ENCODE peak calls at places on chromosomes 12 and 14, in eight cellular contexts. One of them, this sample, is unnamed.
A peak's percentile ranks its signal among the peaks of the same experiment; 100 is the strongest.

GRCh38 chr14:23284654-23285529 is 1.0 kb downstream of the HOMEZ start:
- DNase-seq in body of pancreas: no peak
- DNase-seq in right lobe of liver: no peak
- DNase-seq in Peyer's patch: no peak
- DNase-seq in NB4: peak; percentile 54
- DNase-seq in adrenal gland: no peak
- DNase-seq in IMR-90: peak; percentile 12
- DNase-seq in HCT116: no peak
- DNase-seq in this sample: no peak

GRCh38 chr14:50845166-50845565 is 14.2 kb upstream of the NIN start:
- DNase-seq in body of pancreas: no peak
- DNase-seq in right lobe of liver: no peak
- DNase-seq in Peyer's patch: no peak
- DNase-seq in NB4: no peak
- DNase-seq in adrenal gland: no peak
- DNase-seq in IMR-90: no peak
- DNase-seq in HCT116: no peak
- DNase-seq in this sample: no peak

GRCh38 chr14:60845523-60845922 is 111.0 kb downstream of the MNAT1 start:
- DNase-seq in body of pancreas: no peak
- DNase-seq in right lobe of liver: no peak
- DNase-seq in Peyer's patch: no peak
- DNase-seq in NB4: peak; percentile 10
- DNase-seq in adrenal gland: no peak
- DNase-seq in IMR-90: no peak
- DNase-seq in HCT116: no peak
- DNase-seq in this sample: no peak

GRCh38 chr12:27595231-27595642 is 71.2 kb downstream of the PPFIBP1 start:
- DNase-seq in body of pancreas: peak; percentile 73
- DNase-seq in right lobe of liver: no peak
- DNase-seq in Peyer's patch: no peak
- DNase-seq in NB4: no peak
- DNase-seq in adrenal gland: peak; percentile 36
- DNase-seq in IMR-90: peak; percentile 89
- DNase-seq in HCT116: no peak
- DNase-seq in this sample: no peak

GRCh38 chr14:81406863-81407262 is 6.7 kb upstream of the STON2 start:
- DNase-seq in body of pancreas: peak; percentile 38
- DNase-seq in right lobe of liver: peak; percentile 67
- DNase-seq in Peyer's patch: no peak
- DNase-seq in NB4: no peak
- DNase-seq in adrenal gland: peak; percentile 26
- DNase-seq in IMR-90: peak; percentile 1
- DNase-seq in HCT116: no peak
- DNase-seq in this sample: no peak

GRCh38 chr14:95299271-95299670 is 20.4 kb downstream of the CLMN start:
- DNase-seq in body of pancreas: no peak
- DNase-seq in right lobe of liver: no peak
- DNase-seq in Peyer's patch: no peak
- DNase-seq in NB4: no peak
- DNase-seq in adrenal gland: no peak
- DNase-seq in IMR-90: no peak
- DNase-seq in HCT116: no peak
- DNase-seq in this sample: no peak

GRCh38 chr14:100546051-100546443 is 41.2 kb downstream of the BEGAIN start:
- DNase-seq in body of pancreas: no peak
- DNase-seq in right lobe of liver: no peak
- DNase-seq in Peyer's patch: no peak
- DNase-seq in NB4: peak; percentile 59
- DNase-seq in adrenal gland: no peak
- DNase-seq in IMR-90: no peak
- DNase-seq in HCT116: no peak
- DNase-seq in this sample: no peak

GRCh38 chr14:68968051-68968450 is 11.1 kb downstream of the ACTN1 start:
- DNase-seq in body of pancreas: no peak
- DNase-seq in right lobe of liver: no peak
- DNase-seq in Peyer's patch: peak; percentile 70
- DNase-seq in NB4: no peak
- DNase-seq in adrenal gland: no peak
- DNase-seq in IMR-90: no peak
- DNase-seq in HCT116: no peak
- DNase-seq in this sample: peak; percentile 76

GRCh38 chr12:105946541-105946940 is 192.2 kb downstream of the NUAK1 start:
- DNase-seq in body of pancreas: no peak
- DNase-seq in right lobe of liver: no peak
- DNase-seq in Peyer's patch: no peak
- DNase-seq in NB4: no peak
- DNase-seq in adrenal gland: peak; percentile 56
- DNase-seq in IMR-90: peak; percentile 28
- DNase-seq in HCT116: no peak
- DNase-seq in this sample: no peak

GRCh38 chr12:70828391-70828790 is 92.1 kb downstream of the PTPRR start:
- DNase-seq in body of pancreas: no peak
- DNase-seq in right lobe of liver: no peak
- DNase-seq in Peyer's patch: no peak
- DNase-seq in NB4: no peak
- DNase-seq in adrenal gland: no peak
- DNase-seq in IMR-90: no peak
- DNase-seq in HCT116: no peak
- DNase-seq in this sample: no peak

GRCh38 chr12:122062832-122063690 is 15.5 kb upstream of the MLXIP start:
- DNase-seq in body of pancreas: peak; percentile 88
- DNase-seq in right lobe of liver: peak; percentile 90
- DNase-seq in Peyer's patch: peak; percentile 74
- DNase-seq in NB4: peak; percentile 83
- DNase-seq in adrenal gland: peak; percentile 75
- DNase-seq in IMR-90: peak; percentile 66
- DNase-seq in HCT116: peak; percentile 53
- DNase-seq in this sample: no peak

GRCh38 chr12:28517101-28517500 is 326.8 kb downstream of the CCDC91 start:
- DNase-seq in body of pancreas: no peak
- DNase-seq in right lobe of liver: no peak
- DNase-seq in Peyer's patch: no peak
- DNase-seq in NB4: no peak
- DNase-seq in adrenal gland: no peak
- DNase-seq in IMR-90: no peak
- DNase-seq in HCT116: no peak
- DNase-seq in this sample: no peak

GRCh38 chr14:75070383-75070782 is 942 bp downstream of the ZC2HC1C start:
- DNase-seq in body of pancreas: peak; percentile 68
- DNase-seq in right lobe of liver: peak; percentile 82
- DNase-seq in Peyer's patch: no peak
- DNase-seq in NB4: no peak
- DNase-seq in adrenal gland: no peak
- DNase-seq in IMR-90: no peak
- DNase-seq in HCT116: no peak
- DNase-seq in this sample: no peak

GRCh38 chr12:96811083-96811482 is 96.0 kb upstream of the NEDD1 start:
- DNase-seq in body of pancreas: no peak
- DNase-seq in right lobe of liver: no peak
- DNase-seq in Peyer's patch: no peak
- DNase-seq in NB4: peak; percentile 14
- DNase-seq in adrenal gland: no peak
- DNase-seq in IMR-90: peak; percentile 85
- DNase-seq in HCT116: no peak
- DNase-seq in this sample: no peak

GRCh38 chr12:43148711-43149110 is 403.3 kb downstream of the ADAMTS20 start:
- DNase-seq in body of pancreas: no peak
- DNase-seq in right lobe of liver: no peak
- DNase-seq in Peyer's patch: no peak
- DNase-seq in NB4: peak; percentile 30
- DNase-seq in adrenal gland: no peak
- DNase-seq in IMR-90: no peak
- DNase-seq in HCT116: no peak
- DNase-seq in this sample: no peak

GRCh38 chr14:65169351-65169750 is 67.0 kb upstream of the MAX start:
- DNase-seq in body of pancreas: no peak
- DNase-seq in right lobe of liver: no peak
- DNase-seq in Peyer's patch: no peak
- DNase-seq in NB4: no peak
- DNase-seq in adrenal gland: no peak
- DNase-seq in IMR-90: peak; percentile 89
- DNase-seq in HCT116: no peak
- DNase-seq in this sample: no peak

GRCh38 chr14:105064721-105065143 is 498 bp downstream of the GPR132 start:
- DNase-seq in body of pancreas: peak; percentile 51
- DNase-seq in right lobe of liver: peak; percentile 68
- DNase-seq in Peyer's patch: peak; percentile 76
- DNase-seq in NB4: peak; percentile 35
- DNase-seq in adrenal gland: no peak
- DNase-seq in IMR-90: peak; percentile 69
- DNase-seq in HCT116: no peak
- DNase-seq in this sample: peak; percentile 92

GRCh38 chr12:91717804-91718203 is 427.8 kb downstream of the BTG1 start:
- DNase-seq in body of pancreas: no peak
- DNase-seq in right lobe of liver: no peak
- DNase-seq in Peyer's patch: no peak
- DNase-seq in NB4: no peak
- DNase-seq in adrenal gland: no peak
- DNase-seq in IMR-90: no peak
- DNase-seq in HCT116: no peak
- DNase-seq in this sample: no peak

GRCh38 chr12:56189918-56190694 is 823 bp upstream of the SMARCC2 start:
- DNase-seq in body of pancreas: peak; percentile 88
- DNase-seq in right lobe of liver: peak; percentile 78
- DNase-seq in Peyer's patch: peak; percentile 89
- DNase-seq in NB4: peak; percentile 90
- DNase-seq in adrenal gland: peak; percentile 80
- DNase-seq in IMR-90: peak; percentile 85
- DNase-seq in HCT116: peak; percentile 90
- DNase-seq in this sample: peak; percentile 90
- TF ChIP-seq POLR2A in body of pancreas: peak; percentile 66
- TF ChIP-seq POLR2A in right lobe of liver: no peak
- TF ChIP-seq POLR2A in Peyer's patch: no peak
- TF ChIP-seq POLR2A in NB4: no peak
- TF ChIP-seq POLR2A in adrenal gland: no peak
- TF ChIP-seq POLR2A in IMR-90: no peak
- TF ChIP-seq POLR2A in HCT116: peak; percentile 45
- TF ChIP-seq POLR2A in this sample: no peak

GRCh38 chr12:113359939-113360748 is 1.8 kb downstream of the PLBD2 start:
- DNase-seq in body of pancreas: peak; percentile 14
- DNase-seq in right lobe of liver: no peak
- DNase-seq in Peyer's patch: no peak
- DNase-seq in NB4: peak; percentile 28
- DNase-seq in adrenal gland: peak; percentile 90
- DNase-seq in IMR-90: no peak
- DNase-seq in HCT116: no peak
- DNase-seq in this sample: no peak

GRCh38 chr12:113359133-113359938 is 949 bp downstream of the PLBD2 start:
- DNase-seq in body of pancreas: peak; percentile 30
- DNase-seq in right lobe of liver: no peak
- DNase-seq in Peyer's patch: peak; percentile 51
- DNase-seq in NB4: peak; percentile 27
- DNase-seq in adrenal gland: peak; percentile 71
- DNase-seq in IMR-90: peak; percentile 14
- DNase-seq in HCT116: no peak
- DNase-seq in this sample: no peak

GRCh38 chr12:113361574-113362370 is 3.4 kb downstream of the PLBD2 start:
- DNase-seq in body of pancreas: no peak
- DNase-seq in right lobe of liver: no peak
- DNase-seq in Peyer's patch: no peak
- DNase-seq in NB4: no peak
- DNase-seq in adrenal gland: peak; percentile 43
- DNase-seq in IMR-90: no peak
- DNase-seq in HCT116: no peak
- DNase-seq in this sample: no peak

DNA sequence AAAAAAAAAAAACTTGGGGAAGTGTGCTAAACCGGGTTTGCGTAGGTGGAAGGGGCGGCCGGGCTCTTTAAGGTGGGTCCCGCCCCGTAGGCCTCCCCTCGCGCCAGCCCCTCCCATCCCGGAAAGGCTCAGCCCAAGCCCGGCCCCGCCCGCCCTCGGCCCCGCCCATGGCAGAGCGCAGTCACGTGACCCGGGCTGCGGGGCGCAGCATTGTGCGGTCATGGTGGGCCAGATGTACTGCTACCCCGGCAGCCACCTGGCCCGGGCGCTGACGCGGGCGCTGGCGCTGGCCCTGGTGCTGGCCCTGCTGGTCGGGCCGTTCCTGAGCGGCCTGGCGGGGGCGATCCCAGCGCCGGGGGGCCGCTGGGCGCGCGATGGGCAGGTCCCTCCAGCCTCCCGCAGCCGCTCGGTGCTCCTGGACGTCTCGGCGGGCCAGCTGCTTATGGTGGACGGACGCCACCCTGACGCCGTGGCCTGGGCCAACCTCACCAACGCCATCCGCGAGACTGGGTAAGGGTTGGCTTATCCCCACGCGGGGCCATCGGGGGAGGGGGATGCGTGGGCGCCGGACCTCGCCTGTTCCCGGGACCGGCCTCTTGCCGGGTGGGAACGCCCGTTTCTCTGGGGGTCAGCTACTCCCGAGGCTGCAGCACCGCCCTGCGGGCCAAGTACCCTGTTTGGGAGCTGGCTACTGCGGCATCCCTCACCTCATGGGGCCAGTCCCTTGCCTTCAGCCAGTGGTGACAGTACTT is at the start of gene PLBD2:
- DNase-seq in body of pancreas: peak; percentile 98
- DNase-seq in right lobe of liver: peak; percentile 97
- DNase-seq in Peyer's patch: peak; percentile 98
- DNase-seq in NB4: peak; percentile 98
- DNase-seq in adrenal gland: peak; percentile 98
- DNase-seq in IMR-90: peak; percentile 89
- DNase-seq in HCT116: peak; percentile 82
- DNase-seq in this sample: peak; percentile 98
- TF ChIP-seq POLR2A in body of pancreas: peak; percentile 42
- TF ChIP-seq POLR2A in right lobe of liver: peak; percentile 72
- TF ChIP-seq POLR2A in Peyer's patch: peak; percentile 7
- TF ChIP-seq POLR2A in NB4: peak; percentile 45
- TF ChIP-seq POLR2A in adrenal gland: peak; percentile 69
- TF ChIP-seq POLR2A in IMR-90: peak; percentile 39
- TF ChIP-seq POLR2A in HCT116: peak; percentile 18
- TF ChIP-seq POLR2A in this sample: no peak

GRCh38 chr12:16863742-16864141 is 257.8 kb upstream of the LMO3 start:
- DNase-seq in body of pancreas: no peak
- DNase-seq in right lobe of liver: no peak
- DNase-seq in Peyer's patch: no peak
- DNase-seq in NB4: no peak
- DNase-seq in adrenal gland: no peak
- DNase-seq in IMR-90: no peak
- DNase-seq in HCT116: no peak
- DNase-seq in this sample: no peak
- TF ChIP-seq POLR2A in body of pancreas: no peak
- TF ChIP-seq POLR2A in right lobe of liver: no peak
- TF ChIP-seq POLR2A in Peyer's patch: no peak
- TF ChIP-seq POLR2A in NB4: no peak
- TF ChIP-seq POLR2A in adrenal gland: no peak
- TF ChIP-seq POLR2A in IMR-90: no peak
- TF ChIP-seq POLR2A in HCT116: no peak
- TF ChIP-seq POLR2A in this sample: no peak

DNA sequence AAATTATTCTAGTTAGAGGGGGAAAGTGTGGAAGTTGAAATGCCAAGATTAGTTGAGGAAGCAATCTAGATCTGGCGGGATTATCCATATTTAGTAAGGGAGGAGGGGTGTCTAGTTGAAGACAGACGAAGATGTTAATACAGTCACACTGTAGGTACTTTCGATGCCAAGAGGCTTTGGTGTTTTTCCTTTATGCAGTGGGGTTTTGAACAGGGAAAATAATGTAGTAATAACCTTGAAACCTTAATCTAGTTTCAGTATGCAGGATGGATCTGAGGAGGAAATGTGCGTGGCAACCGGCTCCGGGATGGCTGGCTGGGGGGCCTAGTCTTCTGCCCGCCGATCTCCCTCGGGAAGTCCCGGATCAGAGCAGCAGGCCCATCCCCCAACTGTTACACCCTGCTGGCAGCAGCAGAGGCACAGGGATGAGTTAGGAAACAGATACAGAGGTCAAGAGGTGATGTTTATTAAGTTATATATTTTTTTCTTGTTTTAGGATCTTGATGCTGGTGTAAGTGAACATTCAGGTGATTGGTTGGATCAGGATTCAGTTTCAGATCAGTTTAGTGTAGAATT is 27.4 kb downstream of the MDM2 start:
- DNase-seq in body of pancreas: no peak
- DNase-seq in right lobe of liver: peak; percentile 75
- DNase-seq in Peyer's patch: no peak
- DNase-seq in NB4: no peak
- DNase-seq in adrenal gland: no peak
- DNase-seq in IMR-90: no peak
- DNase-seq in HCT116: no peak
- DNase-seq in this sample: no peak
- TF ChIP-seq POLR2A in body of pancreas: no peak
- TF ChIP-seq POLR2A in right lobe of liver: no peak
- TF ChIP-seq POLR2A in Peyer's patch: no peak
- TF ChIP-seq POLR2A in NB4: no peak
- TF ChIP-seq POLR2A in adrenal gland: no peak
- TF ChIP-seq POLR2A in IMR-90: no peak
- TF ChIP-seq POLR2A in HCT116: no peak
- TF ChIP-seq POLR2A in this sample: no peak